ENCODE peak calls at places on chromosome 1, in six cellular contexts. R is activated CD4-positive, alpha-beta T cell treated with anti-CD3 and anti-CD28 coated beads, Interleukin-2, amount 10 ng/mL, durations not matched to agents 7 days and 5 days; B is LHCN-M2; C is stimulated activated CD4-positive, alpha-beta T cell treated with anti-CD3 and anti-CD28 coated beads, TNF-alpha, amount 100 ng/mL, for 24 hours; W is stimulated activated CD8-positive, alpha-beta memory T cell treated with anti-CD3 and anti-CD28 coated beads, Interleukin-15, amount 100 ng/mL, for 1 hour; T is PC-9. U is an unnamed sample.

GRCh38 chr1:178724734-178725602 is at the start of gene RALGPS2:
- DNase-seq in R (peak; percentile 76), B (peak; percentile 70), C (peak; percentile 58), W (no peak), T (peak; percentile 57), U (no peak)

GRCh38 chr1:28458237-28459228 is 47.3 kb upstream of the RCC1 start:
- DNase-seq in R (no peak), B (no peak), C (no peak), W (no peak), T (no peak), U (no peak)

GRCh38 chr1:159071970-159072582 is 4.5 kb downstream of the AIM2 start:
- DNase-seq in R (no peak), B (peak; percentile 61), C (no peak), W (no peak), T (no peak), U (no peak)

GRCh38 chr1:156911587-156912298 is 8.7 kb upstream of the LRRC71 start:
- DNase-seq in R (no peak), B (no peak), C (no peak), W (no peak), T (no peak), U (no peak)

GRCh38 chr1:213087911-213088310 is 36.9 kb downstream of the RPS6KC1 start:
- DNase-seq in R (no peak), B (no peak), C (no peak), W (no peak), T (no peak), U (no peak)

GRCh38 chr1:76374111-76374510 is 299.6 kb downstream of the ST6GALNAC3 start:
- DNase-seq in R (no peak), B (peak; percentile 17), C (no peak), W (no peak), T (no peak), U (no peak)

GRCh38 chr1:247228133-247228532 is 27.7 kb upstream of the VN1R5 start:
- DNase-seq in R (no peak), B (peak; percentile 58), C (no peak), W (no peak), T (no peak), U (no peak)

GRCh38 chr1:163467291-163467690 is 145.5 kb downstream of the NUF2 start:
- DNase-seq in R (no peak), B (no peak), C (no peak), W (no peak), T (no peak), U (no peak)

GRCh38 chr1:81509619-81510018 is 291.1 kb upstream of the ADGRL2 start:
- DNase-seq in R (no peak), B (no peak), C (no peak), W (no peak), T (no peak), U (peak; percentile 79)

GRCh38 chr1:24055681-24056080 is 56.3 kb downstream of the MYOM3 start:
- DNase-seq in R (no peak), B (no peak), C (no peak), W (no peak), T (no peak), U (no peak)

GRCh38 chr1:228012555-228012954 is 5.8 kb downstream of the WNT3A start:
- DNase-seq in R (no peak), B (no peak), C (no peak), W (no peak), T (no peak), U (no peak)